ENCODE peak calls at places on chromosomes 5 and 9, in four cellular contexts. E, F, S and P are unnamed samples.

GRCh38 chr5:158746979-158747378 is 352.7 kb downstream of the EBF1 start:
- DNase-seq in E (no peak), F (no peak), S (no peak), P (no peak)

GRCh38 chr5:172336264-172336663 is 52.7 kb upstream of the UBTD2 start:
- DNase-seq in E (no peak), F (no peak), S (no peak), P (no peak)

GRCh38 chr9:109574061-109574882 is 76.2 kb upstream of the PTPN3 start:
- DNase-seq in E (no peak), F (peak), S (no peak), P (peak)

GRCh38 chr5:15763754-15764153 is 263.8 kb downstream of the FBXL7 start:
- DNase-seq in E (no peak), F (peak), S (no peak), P (peak)

GRCh38 chr5:168946363-168946762 is 354.6 kb downstream of the SLIT3 start:
- DNase-seq in E (peak), F (no peak), S (peak), P (peak)

GRCh38 chr5:99054972-99055371 is 126.2 kb upstream of the CHD1 start:
- DNase-seq in E (no peak), F (no peak), S (no peak), P (no peak)

GRCh38 chr9:136143215-136144001 is 24.7 kb upstream of the TMEM250 start:
- DNase-seq in E (peak), F (peak), S (peak), P (peak)

GRCh38 chr9:112086627-112087026 is 88.5 kb downstream of the SUSD1 start:
- DNase-seq in E (no peak), F (peak), S (no peak), P (peak)

GRCh38 chr5:170252109-170252508 is 19.3 kb downstream of the C5orf58 start:
- DNase-seq in E (no peak), F (no peak), S (no peak), P (no peak)
- H3K56ac ChIP-seq in E (no peak), F (no peak), S (no peak), P (no peak)

GRCh38 chr5:143306040-143306439 is 97.4 kb downstream of the NR3C1 start:
- DNase-seq in E (no peak), F (no peak), S (no peak), P (no peak)

GRCh38 chr5:143311955-143312354 is 91.5 kb downstream of the NR3C1 start:
- DNase-seq in E (no peak), F (peak), S (no peak), P (no peak)

GRCh38 chr5:143311428-143311827 is 92.1 kb downstream of the NR3C1 start:
- DNase-seq in E (no peak), F (peak), S (no peak), P (no peak)

GRCh38 chr5:143309661-143310431 is 93.6 kb downstream of the NR3C1 start:
- DNase-seq in E (no peak), F (peak), S (no peak), P (no peak)

GRCh38 chr5:143308726-143309125 is 94.8 kb downstream of the NR3C1 start:
- DNase-seq in E (no peak), F (peak), S (no peak), P (no peak)
- H3K56ac ChIP-seq in E (no peak), F (no peak), S (no peak), P (no peak)

GRCh38 chr5:97968346-97968745 is 785.3 kb upstream of the RIOK2 start:
- DNase-seq in E (no peak), F (peak), S (no peak), P (no peak)

DNA sequence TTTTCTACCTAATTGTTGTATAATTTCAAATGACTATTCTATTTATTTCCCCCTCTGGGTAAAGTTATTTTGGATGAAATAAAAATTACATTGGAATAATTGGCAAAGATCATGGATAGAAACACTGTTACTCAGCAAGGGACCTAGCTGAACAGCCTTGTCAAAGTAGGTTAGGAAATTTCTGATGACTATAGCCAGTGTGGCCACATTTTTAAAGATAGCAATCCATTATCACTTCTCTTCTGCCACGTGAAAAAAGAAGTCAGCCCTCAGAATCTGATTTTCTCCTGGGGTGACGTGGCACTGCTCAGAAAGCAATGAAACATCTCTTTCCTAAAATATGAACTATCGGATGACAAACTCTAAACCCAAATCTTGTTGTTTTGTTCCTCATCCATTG is 784.2 kb upstream of the RIOK2 start:
- DNase-seq in E (no peak), F (no peak), S (no peak), P (no peak)
- H3K56ac ChIP-seq in E (no peak), F (no peak), S (no peak), P (no peak)

GRCh38 chr9:122619996-122620395 is 5.5 kb downstream of the OR1Q1 start:
- DNase-seq in E (no peak), F (no peak), S (no peak), P (no peak)
- H3K56ac ChIP-seq in E (no peak), F (no peak), S (no peak), P (no peak)

DNA sequence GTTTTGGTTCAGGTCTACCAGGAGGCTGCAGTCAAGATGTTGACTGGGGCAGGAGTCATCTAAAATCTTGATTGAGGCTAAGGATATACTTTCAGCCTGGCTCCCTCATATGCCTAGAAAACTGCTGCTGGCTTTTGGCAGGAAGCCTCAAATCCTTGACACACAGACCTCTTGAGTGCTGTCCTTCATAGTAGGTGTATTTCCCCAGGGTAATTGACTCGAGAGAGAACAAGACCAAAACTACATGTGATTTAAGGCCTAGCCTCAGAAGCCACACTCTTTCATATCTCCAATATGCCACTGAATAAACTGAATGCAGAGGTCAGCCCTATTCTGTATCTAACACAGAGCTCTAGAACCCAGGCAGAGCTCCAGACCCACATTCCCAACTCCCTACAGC is 402.3 kb upstream of the ADAMTS16 start:
- DNase-seq in E (no peak), F (no peak), S (no peak), P (no peak)
- H3K56ac ChIP-seq in E (no peak), F (no peak), S (no peak), P (no peak)

GRCh38 chr9:80070071-80070742 is 498.4 kb downstream of the TLE4 start:
- DNase-seq in E (no peak), F (no peak), S (no peak), P (no peak)
- H3K56ac ChIP-seq in E (no peak), F (no peak), S (no peak), P (no peak)